ENCODE peak calls at places on chromosome 5, in seven cellular contexts. W, B, C, E, A, Z and M are unnamed samples.

GRCh38 chr5:78547731-78548189 is 100.8 kb downstream of the LHFPL2 start:
- DNase-seq in Z (peak; percentile 80), W (peak; percentile 88), C (no peak), B (no peak), E (no peak), A (peak; percentile 58), M (peak; percentile 54)

GRCh38 chr5:78492650-78493049 is 132.2 kb downstream of the SCAMP1 start:
- DNase-seq in C (no peak), W (no peak), E (no peak), B (no peak), Z (no peak), A (no peak), M (no peak)

GRCh38 chr5:176415240-176416122 is 858 bp downstream of the CLTB start:
- DNase-seq in W (no peak), Z (peak; percentile 18), B (no peak), C (peak; percentile 54), A (peak; percentile 74), E (peak; percentile 75), M (no peak)

GRCh38 chr5:179699640-179700298 is 1.0 kb downstream of the CANX start:
- DNase-seq in A (peak; percentile 39), B (no peak), W (peak; percentile 25), E (peak; percentile 44), C (peak; percentile 41), Z (peak; percentile 27), M (peak; percentile 59)

GRCh38 chr5:79050513-79050912 is 19.0 kb downstream of the DMGDH start:
- DNase-seq in A (no peak), E (no peak), B (no peak), Z (no peak), C (no peak), W (peak; percentile 46), M (no peak)

GRCh38 chr5:67416986-67417385 is 220.4 kb upstream of the CD180 start:
- DNase-seq in C (no peak), B (no peak), E (no peak), Z (no peak), W (no peak), A (no peak), M (no peak)

GRCh38 chr5:56489272-56489671 is 256.1 kb upstream of the ANKRD55 start:
- DNase-seq in W (no peak), B (no peak), E (no peak), A (no peak), C (no peak), Z (no peak), M (no peak)

GRCh38 chr5:104800440-104801048 is 1238.0 kb upstream of the NUDT12 start:
- DNase-seq in A (no peak), E (peak; percentile 27), B (no peak), Z (no peak), C (peak; percentile 0), W (no peak), M (peak; percentile 62)

GRCh38 chr5:1801954-1802295 is 718 bp downstream of the NDUFS6 start:
- DNase-seq in E (peak; percentile 31), W (no peak), C (peak; percentile 28), B (no peak), Z (no peak), A (no peak), M (peak; percentile 52)

GRCh38 chr5:38598296-38598993 is 42.0 kb upstream of the LIFR start:
- DNase-seq in B (no peak), E (no peak), C (no peak), W (no peak), A (no peak), Z (no peak), M (no peak)

GRCh38 chr5:131466171-131466766 is 168.8 kb downstream of the RAPGEF6 start:
- DNase-seq in Z (peak; percentile 18), C (peak; percentile 91), B (no peak), A (no peak), W (no peak), E (peak; percentile 84), M (peak; percentile 12)

GRCh38 chr5:157870837-157871834 is 12.2 kb upstream of the CLINT1 start:
- DNase-seq in A (no peak), C (peak; percentile 94), E (peak; percentile 97), Z (peak; percentile 30), W (no peak), B (no peak), M (no peak)

GRCh38 chr5:33701251-33701650 is 190.5 kb downstream of the ADAMTS12 start:
- DNase-seq in B (no peak), E (no peak), Z (no peak), W (no peak), C (no peak), A (no peak), M (no peak)

GRCh38 chr5:52177193-52177592 is 610.5 kb upstream of the ITGA1 start:
- DNase-seq in B (no peak), E (no peak), A (no peak), C (no peak), Z (peak; percentile 20), W (no peak), M (no peak)

GRCh38 chr5:93595420-93596136 is 12.6 kb downstream of the NR2F1 start:
- DNase-seq in B (no peak), Z (no peak), C (no peak), A (no peak), W (no peak), E (no peak), M (no peak)

GRCh38 chr5:17005087-17005828 is 69.2 kb upstream of the MYO10 start:
- DNase-seq in E (no peak), C (no peak), B (no peak), W (no peak), Z (peak; percentile 47), A (no peak), M (no peak)

GRCh38 chr5:68382640-68383039 is 167.1 kb downstream of the PIK3R1 start:
- DNase-seq in A (no peak), B (no peak), Z (no peak), C (peak; percentile 74), E (peak; percentile 74), W (no peak), M (no peak)

GRCh38 chr5:140634103-140634502 is 1.1 kb upstream of the CD14 start:
- DNase-seq in E (no peak), C (no peak), W (no peak), A (no peak), B (no peak), Z (no peak), M (no peak)

GRCh38 chr5:140635291-140636257 is 2.6 kb upstream of the CD14 start:
- DNase-seq in E (no peak), B (no peak), W (no peak), Z (no peak), A (no peak), C (no peak), M (no peak)

GRCh38 chr5:140641716-140642115 is 2.5 kb downstream of the TMCO6 start:
- DNase-seq in W (no peak), B (no peak), Z (no peak), E (no peak), C (no peak), A (no peak), M (no peak)

GRCh38 chr5:140639093-140639821 is at the start of gene TMCO6:
- DNase-seq in A (peak; percentile 99), B (peak; percentile 95), E (peak; percentile 95), W (peak; percentile 97), C (peak; percentile 82), Z (peak; percentile 97), M (peak; percentile 98)

GRCh38 chr5:140637722-140638473 is 1.4 kb upstream of the TMCO6 start:
- DNase-seq in Z (no peak), C (no peak), B (no peak), A (no peak), E (no peak), W (no peak), M (no peak)
- H3K4me3 ChIP-seq in Z (no peak overlapping the region), C (no peak overlapping the region), B (no peak overlapping the region), A (no peak overlapping the region), E (no peak overlapping the region), W (no peak overlapping the region), M (no peak overlapping the region)

DNA sequence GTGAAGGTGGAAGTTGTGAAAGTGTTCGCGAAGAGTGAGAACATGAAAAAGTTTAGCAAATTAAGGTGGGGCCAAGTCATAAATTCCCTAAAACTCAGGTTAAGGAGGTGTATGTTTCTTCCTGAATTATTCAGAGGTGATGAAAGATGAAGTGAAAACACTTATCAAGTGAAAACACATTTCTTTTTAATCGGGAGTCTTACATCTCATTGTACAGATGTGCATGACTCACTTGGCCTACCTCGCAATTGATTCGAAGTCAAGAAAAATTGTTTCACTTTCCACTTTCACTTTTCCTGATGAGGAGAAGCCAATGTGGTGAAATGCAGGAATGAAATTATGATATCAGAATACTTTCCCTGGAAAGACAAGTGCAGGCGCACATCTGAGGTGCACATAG is 78.6 kb downstream of the SLC25A46 start:
- DNase-seq in E (peak; percentile 86), C (peak; percentile 97), W (no peak), A (no peak), B (no peak), Z (no peak), M (no peak)
- H3K4me3 ChIP-seq in E (peak overlapping the region; percentile 16), C (no peak overlapping the region), W (no peak overlapping the region), A (no peak overlapping the region), B (no peak overlapping the region), Z (no peak overlapping the region), M (no peak overlapping the region)

GRCh38 chr5:170181902-170182301 is 50.9 kb upstream of the C5orf58 start:
- DNase-seq in W (no peak), E (no peak), C (no peak), Z (no peak), A (no peak), B (no peak), M (no peak)

GRCh38 chr5:170173227-170173626 is 59.6 kb upstream of the C5orf58 start:
- DNase-seq in C (peak; percentile 77), Z (no peak), E (peak; percentile 80), A (no peak), W (no peak), B (no peak), M (no peak)

GRCh38 chr5:170179626-170180025 is 53.2 kb upstream of the C5orf58 start:
- DNase-seq in W (no peak), C (no peak), A (no peak), E (no peak), Z (no peak), B (no peak), M (no peak)

GRCh38 chr5:170178814-170179213 is 54.0 kb upstream of the C5orf58 start:
- DNase-seq in C (no peak), E (no peak), W (no peak), B (no peak), Z (no peak), A (no peak), M (no peak)

DNA sequence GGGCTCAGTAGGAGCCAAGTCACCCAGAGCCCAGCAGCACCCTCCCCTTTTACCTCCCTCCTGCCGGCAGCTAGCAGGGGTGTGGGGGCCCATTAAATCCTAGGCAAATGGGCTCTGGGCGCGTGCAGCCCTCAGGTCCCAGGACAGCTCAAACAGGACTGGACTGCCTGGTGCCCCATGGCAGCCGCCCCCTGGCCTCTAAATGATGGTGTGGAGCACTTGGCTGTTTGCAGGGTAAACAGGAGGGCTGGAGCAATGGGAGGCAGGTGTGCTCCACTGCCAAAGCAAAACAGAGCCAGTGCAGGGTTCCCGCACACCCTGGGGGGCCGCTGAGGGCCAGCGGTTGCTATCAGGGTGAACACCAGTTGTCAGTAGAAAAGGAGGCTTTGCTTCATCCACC is 55.9 kb upstream of the C5orf58 start:
- DNase-seq in W (no peak), B (no peak), C (no peak), A (no peak), Z (no peak), E (no peak), M (no peak)
- H3K4me3 ChIP-seq in W (no peak overlapping the region), B (no peak overlapping the region), C (no peak overlapping the region), A (no peak overlapping the region), Z (no peak overlapping the region), E (no peak overlapping the region), M (no peak overlapping the region)

GRCh38 chr5:82599030-82599429 is 320.9 kb upstream of the RPS23 start:
- DNase-seq in E (peak; percentile 43), B (no peak), C (peak; percentile 30), A (no peak), Z (no peak), W (no peak), M (no peak)
- H3K4me3 ChIP-seq in E (no peak overlapping the region), B (no peak overlapping the region), C (no peak overlapping the region), A (no peak overlapping the region), Z (no peak overlapping the region), W (no peak overlapping the region), M (no peak overlapping the region)